ENCODE peak calls at places on chromosomes 7 and 10, in seven cellular contexts. L, U, W, N, B, I and O are unnamed samples.

GRCh38 chr7:93958651-93959050 is 37.1 kb downstream of the GNG11 start:
- DNase-seq in L (no peak), U (no peak), W (no peak), N (no peak), B (no peak), I (no peak), O (no peak)

GRCh38 chr7:135238112-135238744 is 4.6 kb downstream of the STRA8 start:
- DNase-seq in L (no peak), U (no peak), W (peak; percentile 84), N (no peak), B (no peak), I (peak; percentile 69), O (no peak)

GRCh38 chr10:112203328-112204076 is 19.9 kb upstream of the GPAM start:
- DNase-seq in L (no peak), U (no peak), W (no peak), N (no peak), B (peak; percentile 50), I (no peak), O (no peak)

GRCh38 chr7:157250605-157251228 is 86.1 kb upstream of the DNAJB6 start:
- DNase-seq in L (peak; percentile 53), U (peak; percentile 66), W (peak; percentile 74), N (no peak), B (peak; percentile 77), I (peak; percentile 89), O (no peak)

GRCh38 chr10:102802920-102803534 is 34.2 kb downstream of the CYP17A1 start:
- DNase-seq in L (peak; percentile 95), U (no peak), W (no peak), N (peak; percentile 73), B (peak; percentile 98), I (peak; percentile 73), O (no peak)

GRCh38 chr10:59175538-59176240 is 754 bp upstream of the PHYHIPL start:
- DNase-seq in L (no peak), U (no peak), W (peak; percentile 62), N (no peak), B (no peak), I (peak; percentile 27), O (no peak)

GRCh38 chr7:28754027-28754426 is 204.1 kb downstream of the TRIL start:
- DNase-seq in L (peak; percentile 51), U (peak; percentile 52), W (no peak), N (no peak), B (peak; percentile 67), I (no peak), O (no peak)

GRCh38 chr10:71912431-71912830 is 51.8 kb upstream of the CHST3 start:
- DNase-seq in L (no peak), U (no peak), W (no peak), N (no peak), B (peak; percentile 33), I (peak; percentile 51), O (no peak)

GRCh38 chr7:39683216-39683845 is 60.0 kb downstream of the RALA start:
- DNase-seq in L (peak; percentile 11), U (no peak), W (no peak), N (no peak), B (peak; percentile 82), I (no peak), O (no peak)

GRCh38 chr10:132097609-132098377 is 32.0 kb downstream of the JAKMIP3 start:
- DNase-seq in L (no peak), U (no peak), W (no peak), N (no peak), B (no peak), I (no peak), O (no peak)

GRCh38 chr10:61899663-61899996 is 1.9 kb upstream of the ARID5B start:
- DNase-seq in L (no peak), U (no peak), W (no peak), N (no peak), B (no peak), I (no peak), O (no peak)

GRCh38 chr7:30285067-30285530 is 702 bp downstream of the ZNRF2 start:
- DNase-seq in L (no peak), U (no peak), W (no peak), N (no peak), B (peak; percentile 23), I (peak; percentile 46), O (no peak)

GRCh38 chr10:132446661-132447445 is 49.9 kb downstream of the PWWP2B start:
- DNase-seq in L (no peak), U (no peak), W (no peak), N (peak; percentile 25), B (peak; percentile 14), I (no peak), O (peak; percentile 72)

GRCh38 chr7:149808311-149808710 is 29.9 kb upstream of the ZNF862 start:
- DNase-seq in L (no peak), U (no peak), W (no peak), N (no peak), B (no peak), I (no peak), O (no peak)

GRCh38 chr7:149811831-149812490 is 26.2 kb upstream of the ZNF862 start:
- DNase-seq in L (no peak), U (no peak), W (no peak), N (no peak), B (no peak), I (no peak), O (no peak)

GRCh38 chr7:149809215-149809614 is 29.0 kb upstream of the ZNF862 start:
- DNase-seq in L (no peak), U (no peak), W (no peak), N (no peak), B (no peak), I (no peak), O (peak; percentile 6)

GRCh38 chr7:149813254-149814035 is 24.7 kb upstream of the ZNF862 start:
- DNase-seq in L (no peak), U (no peak), W (no peak), N (no peak), B (no peak), I (no peak), O (no peak)

DNA sequence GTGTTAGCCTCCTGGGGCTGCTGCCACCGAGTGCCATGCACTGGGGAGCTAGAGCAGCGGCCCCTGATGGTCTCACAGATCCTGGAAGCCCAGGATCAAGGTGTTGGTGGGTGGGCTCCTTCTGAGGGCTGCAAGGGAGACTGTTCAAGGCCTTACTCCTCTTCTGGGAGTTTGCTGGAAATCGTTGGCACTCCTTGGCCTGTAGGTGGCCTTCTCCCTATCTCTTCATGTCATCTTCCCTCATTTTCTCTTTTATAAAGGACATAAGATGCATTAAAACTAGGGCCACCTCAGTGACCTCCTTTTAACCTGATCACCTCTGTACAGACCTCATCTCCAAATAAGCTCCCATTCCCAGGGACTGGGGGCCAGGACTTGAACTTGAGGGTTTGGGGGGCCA is 27.0 kb upstream of the ZNF862 start:
- DNase-seq in L (no peak), U (no peak), W (no peak), N (no peak), B (peak; percentile 4), I (peak; percentile 56), O (no peak)
- TF ChIP-seq CTCF in L (peak; percentile 32), U (no peak), W (peak; percentile 51), N (no peak), B (peak; percentile 31), I (peak; percentile 54), O (peak; percentile 9)

GRCh38 chr10:72952189-72952900 is 2.3 kb downstream of the PLA2G12B start:
- DNase-seq in L (no peak), U (no peak), W (no peak), N (no peak), B (no peak), I (peak; percentile 60), O (no peak)
- H3K4me3 ChIP-seq in L (no peak overlapping the region), U (no peak overlapping the region), W (no peak overlapping the region), N (no peak overlapping the region), B (no peak overlapping the region), I (no peak overlapping the region), O (no peak overlapping the region)

GRCh38 chr10:98399784-98400183 is 15.2 kb downstream of the PYROXD2 start:
- DNase-seq in L (no peak), U (no peak), W (no peak), N (no peak), B (no peak), I (no peak), O (no peak)
- TF ChIP-seq CTCF in L (no peak), U (no peak), W (no peak), N (no peak), B (no peak), I (no peak), O (no peak)

GRCh38 chr10:110340122-110340521 is 35.4 kb upstream of the SMNDC1 start:
- DNase-seq in L (no peak), U (no peak), W (no peak), N (no peak), B (no peak), I (no peak), O (no peak)

GRCh38 chr10:110337401-110337800 is 32.7 kb upstream of the SMNDC1 start:
- DNase-seq in L (no peak), U (no peak), W (no peak), N (no peak), B (peak; percentile 61), I (no peak), O (no peak)

GRCh38 chr10:110337906-110338305 is 33.2 kb upstream of the SMNDC1 start:
- DNase-seq in L (no peak), U (no peak), W (no peak), N (no peak), B (peak; percentile 86), I (no peak), O (no peak)

GRCh38 chr10:110343947-110344346 is 39.2 kb upstream of the SMNDC1 start:
- DNase-seq in L (no peak), U (no peak), W (no peak), N (no peak), B (no peak), I (no peak), O (no peak)

GRCh38 chr10:110340821-110341220 is 36.1 kb upstream of the SMNDC1 start:
- DNase-seq in L (no peak), U (no peak), W (no peak), N (no peak), B (peak; percentile 82), I (no peak), O (no peak)
- H3K4me3 ChIP-seq in L (no peak overlapping the region), U (no peak overlapping the region), W (no peak overlapping the region), N (no peak overlapping the region), B (no peak overlapping the region), I (no peak overlapping the region), O (no peak overlapping the region)

GRCh38 chr10:16856092-16856491 is 38.9 kb upstream of the RSU1 start:
- DNase-seq in L (no peak), U (no peak), W (no peak), N (no peak), B (peak; percentile 41), I (no peak), O (no peak)

GRCh38 chr10:16854623-16855022 is 37.4 kb upstream of the RSU1 start:
- DNase-seq in L (no peak), U (no peak), W (no peak), N (no peak), B (peak; percentile 64), I (no peak), O (no peak)

GRCh38 chr10:16856567-16856966 is 39.3 kb upstream of the RSU1 start:
- DNase-seq in L (no peak), U (no peak), W (no peak), N (no peak), B (peak; percentile 27), I (peak; percentile 51), O (no peak)

GRCh38 chr10:16853809-16854208 is 36.6 kb upstream of the RSU1 start:
- DNase-seq in L (no peak), U (no peak), W (no peak), N (no peak), B (no peak), I (no peak), O (no peak)

GRCh38 chr10:16853201-16853600 is 36.0 kb upstream of the RSU1 start:
- DNase-seq in L (no peak), U (no peak), W (no peak), N (no peak), B (peak; percentile 71), I (peak; percentile 32), O (no peak)
- TF ChIP-seq CTCF in L (peak; percentile 61), U (peak; percentile 17), W (peak; percentile 42), N (peak; percentile 57), B (peak; percentile 62), I (peak; percentile 69), O (peak; percentile 55)